ENCODE peak calls at places on chromosomes 12 and 14, in nine cellular contexts. I is lower leg skin, C is right lobe of liver, N is NB4, R is suprapubic skin, H is body of pancreas, K is IMR-90, D is A549, A is stomach. V is an unnamed sample.

GRCh38 chr14:54512393-54512792 is 2.7 kb downstream of the CGRRF1 start:
- DNase-seq in I (no peak), C (no peak), N (no peak), R (no peak), H (no peak), K (no peak), D (no peak), A (no peak), V (no peak)

GRCh38 chr14:30864934-30865333 is 9.4 kb upstream of the COCH start:
- DNase-seq in I (no peak), C (no peak), N (peak; percentile 25), R (no peak), H (no peak), K (no peak), D (no peak), A (no peak), V (no peak)

GRCh38 chr12:1580036-1580435 is 14.3 kb downstream of the FBXL14 start:
- DNase-seq in I (no peak), C (no peak), N (no peak), R (no peak), H (no peak), K (no peak), D (no peak), A (no peak), V (no peak)

GRCh38 chr14:34324363-34324795 is 137.7 kb downstream of the SPTSSA start:
- DNase-seq in I (no peak), C (no peak), N (peak; percentile 61), R (no peak), H (no peak), K (peak; percentile 26), D (peak; percentile 40), A (no peak), V (no peak)

GRCh38 chr14:79496701-79497100 is 714.6 kb downstream of the DIO2 start:
- DNase-seq in I (no peak), C (no peak), N (no peak), R (no peak), H (no peak), K (peak; percentile 10), D (no peak), A (no peak), V (no peak)

GRCh38 chr12:75814856-75815754 is 216.5 kb downstream of the PHLDA1 start:
- DNase-seq in I (no peak), C (no peak), N (peak; percentile 23), R (no peak), H (no peak), K (peak; percentile 98), D (peak; percentile 34), A (no peak), V (no peak)

GRCh38 chr14:96662116-96662901 is 134.9 kb upstream of the VRK1 start:
- DNase-seq in I (no peak), C (no peak), N (no peak), R (no peak), H (no peak), K (no peak), D (no peak), A (no peak), V (no peak)

GRCh38 chr14:26835949-26836570 is 238.2 kb upstream of the NOVA1 start:
- DNase-seq in I (no peak), C (no peak), N (no peak), R (no peak), H (no peak), K (no peak), D (no peak), A (no peak), V (no peak)

GRCh38 chr14:94050231-94050880 is 24.2 kb downstream of the OTUB2 start:
- DNase-seq in I (no peak), C (peak; percentile 83), N (no peak), R (no peak), H (peak; percentile 19), K (no peak), D (no peak), A (no peak), V (no peak)

GRCh38 chr12:104938371-104938770 is 19.7 kb downstream of the SLC41A2 start:
- DNase-seq in I (no peak), C (no peak), N (no peak), R (no peak), H (no peak), K (peak; percentile 30), D (no peak), A (no peak), V (no peak)

GRCh38 chr12:116534341-116535121 is 24.6 kb upstream of the MAP1LC3B2 start:
- DNase-seq in I (no peak), C (peak; percentile 33), N (no peak), R (no peak), H (no peak), K (peak; percentile 34), D (no peak), A (no peak), V (no peak)

GRCh38 chr14:71355324-71356201 is 448.3 kb downstream of the PCNX1 start:
- DNase-seq in I (peak; percentile 44), C (no peak), N (no peak), R (no peak), H (no peak), K (peak; percentile 68), D (no peak), A (peak; percentile 53), V (no peak)

GRCh38 chr12:96047621-96048211 is 12.3 kb upstream of the LTA4H start:
- DNase-seq in I (no peak), C (no peak), N (peak; percentile 97), R (no peak), H (peak; percentile 29), K (peak; percentile 72), D (peak; percentile 65), A (peak; percentile 48), V (no peak)

GRCh38 chr12:130831876-130832405 is 7.1 kb downstream of the STX2 start:
- DNase-seq in I (no peak), C (no peak), N (no peak), R (no peak), H (no peak), K (no peak), D (no peak), A (no peak), V (no peak)

GRCh38 chr14:60594077-60594476 is 55.2 kb downstream of the SIX1 start:
- DNase-seq in I (no peak), C (no peak), N (no peak), R (no peak), H (no peak), K (no peak), D (no peak), A (no peak), V (no peak)

GRCh38 chr14:99181246-99181645 is 90.8 kb downstream of the BCL11B start:
- DNase-seq in I (no peak), C (no peak), N (no peak), R (no peak), H (no peak), K (no peak), D (no peak), A (no peak), V (no peak)

DNA sequence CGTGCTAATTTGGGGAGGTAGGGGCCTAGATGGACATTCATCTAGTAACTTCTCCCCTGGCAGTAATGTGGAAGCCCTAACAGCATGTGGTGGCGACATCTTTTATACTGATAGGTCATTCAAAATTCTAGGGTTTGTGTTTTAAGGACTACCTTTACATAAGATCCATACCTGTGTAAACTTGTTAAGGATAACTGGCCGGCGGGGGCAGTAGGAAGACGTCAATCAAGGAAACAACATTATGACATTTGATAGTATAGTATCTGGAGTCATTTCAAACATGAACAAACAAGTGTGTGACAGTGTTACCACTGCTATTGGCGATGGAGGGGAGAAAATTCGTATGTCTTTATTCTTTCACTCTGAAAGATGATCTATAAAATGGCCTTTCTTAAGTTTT is 120.0 kb downstream of the TTLL5 start:
- DNase-seq in I (no peak), C (no peak), N (no peak), R (no peak), H (no peak), K (no peak), D (no peak), A (no peak), V (no peak)
- TF ChIP-seq POLR2A in I (no peak), C (no peak), N (no peak), R (no peak), H (no peak), K (no peak), D (no peak), A (no peak), V (no peak)

DNA sequence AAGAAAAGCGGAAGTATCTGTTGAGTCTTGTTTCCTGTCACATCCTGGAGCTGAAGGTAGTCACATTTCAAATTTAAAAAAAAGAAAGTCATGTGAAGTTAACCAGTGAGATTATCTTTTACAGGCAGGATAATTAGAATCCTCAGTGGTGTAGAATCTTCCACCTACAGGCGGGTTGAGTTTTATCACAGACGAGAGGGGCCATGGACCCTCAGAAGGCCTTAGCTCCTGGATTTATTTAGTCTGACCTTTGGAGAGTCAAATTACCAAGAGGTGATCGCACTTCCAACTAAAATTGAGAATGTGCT is 13.0 kb upstream of the GNG2 start:
- DNase-seq in I (no peak), C (no peak), N (no peak), R (no peak), H (no peak), K (no peak), D (no peak), A (no peak), V (no peak)
- TF ChIP-seq POLR2A in I (no peak), C (no peak), N (no peak), R (no peak), H (no peak), K (no peak), D (no peak), A (no peak), V (no peak)

GRCh38 chr12:64403708-64404469 is at the start of gene XPOT:
- DNase-seq in I (peak; percentile 91), C (peak; percentile 96), N (peak; percentile 99), R (peak; percentile 94), H (peak; percentile 95), K (peak; percentile 98), D (peak; percentile 97), A (peak; percentile 95), V (peak; percentile 96)
- TF ChIP-seq POLR2A in I (no peak), C (peak; percentile 91), N (peak; percentile 95), R (no peak), H (peak; percentile 69), K (peak; percentile 13), D (peak; percentile 91), A (no peak), V (peak; percentile 29)

GRCh38 chr12:69330475-69331473 is 17.4 kb upstream of the LYZ start:
- DNase-seq in I (no peak), C (peak; percentile 55), N (peak; percentile 68), R (no peak), H (peak; percentile 79), K (peak; percentile 1), D (no peak), A (peak; percentile 79), V (peak; percentile 73)
- TF ChIP-seq POLR2A in I (no peak), C (peak; percentile 21), N (no peak), R (no peak), H (peak; percentile 94), K (no peak), D (no peak), A (no peak), V (peak; percentile 77)

GRCh38 chr14:52695481-52696091 is at the start of gene ERO1A:
- DNase-seq in I (peak; percentile 74), C (peak; percentile 96), N (peak; percentile 76), R (peak; percentile 87), H (peak; percentile 88), K (peak; percentile 83), D (peak; percentile 66), A (peak; percentile 88), V (peak; percentile 91)
- TF ChIP-seq POLR2A in I (no peak), C (peak; percentile 93), N (peak; percentile 38), R (no peak), H (peak; percentile 77), K (peak; percentile 78), D (peak; percentile 33), A (no peak), V (peak; percentile 46)

GRCh38 chr12:92462049-92462448 is 240.7 kb upstream of the PLEKHG7 start:
- DNase-seq in I (no peak), C (no peak), N (peak; percentile 93), R (no peak), H (no peak), K (no peak), D (no peak), A (no peak), V (no peak)
- TF ChIP-seq POLR2A in I (no peak), C (no peak), N (no peak), R (no peak), H (no peak), K (no peak), D (no peak), A (no peak), V (no peak)